ENCODE peak calls at places on chromosome 22, in ten cellular contexts. Y is endothelial cell; M is activated T-cell treated with anti-CD3 and anti-CD28 coated beads for 4 hours; C is skeletal muscle cell; R is GM20000; A is neural progenitor cell; X is activated T-helper 9 cell treated with anti-CD3 and anti-CD28 coated beads, Interleukin-2, amount 50 U/mL, for 16 hours; V is occipital lobe; N is non-pigmented ciliary epithelial cell; H is NCI-H1105. Z is an unnamed sample.

GRCh38 chr22:27461470-27461869 is 340.1 kb downstream of the MN1 start:
- DNase-seq in C (peak), H (no peak), M (no peak), V (no peak), N (peak), Y (peak), R (no peak), X (no peak), A (peak), Z (peak)

GRCh38 chr22:45262931-45263789 is 21.6 kb upstream of the UPK3A start:
- DNase-seq in V (no peak), X (no peak), M (no peak), R (peak), Y (no peak), A (no peak), C (no peak), N (no peak), H (no peak), Z (no peak)

GRCh38 chr22:49573109-49573765 is 254.4 kb downstream of the BRD1 start:
- DNase-seq in M (no peak), N (no peak), V (no peak), A (no peak), C (no peak), H (no peak), X (no peak), R (no peak), Y (no peak), Z (no peak)

GRCh38 chr22:29914165-29914564 is 31.2 kb downstream of the MTMR3 start:
- DNase-seq in Y (no peak), N (peak), V (no peak), H (no peak), X (no peak), R (no peak), M (no peak), C (peak), A (no peak), Z (peak)

GRCh38 chr22:25202290-25202921 is 2.7 kb downstream of the CRYBB3 start:
- DNase-seq in M (peak), Y (peak), R (peak), C (peak), N (no peak), V (peak), H (peak), A (peak), X (peak), Z (peak)

GRCh38 chr22:22604326-22605073 is 39.9 kb upstream of the GGTLC2 start:
- DNase-seq in X (no peak), A (no peak), R (no peak), N (no peak), Y (no peak), H (no peak), V (no peak), M (no peak), C (no peak), Z (no peak)

GRCh38 chr22:44109417-44109816 is 71.3 kb upstream of the PARVG start:
- DNase-seq in Y (no peak), R (no peak), N (no peak), C (no peak), H (no peak), X (no peak), A (no peak), V (no peak), M (no peak), Z (no peak)

GRCh38 chr22:17264321-17265052 is 45.3 kb upstream of the ADA2 start:
- DNase-seq in R (no peak), C (peak), A (peak), M (no peak), X (no peak), V (no peak), H (no peak), N (no peak), Y (peak), Z (peak)

GRCh38 chr22:24304067-24304675 is 33.5 kb downstream of the SPECC1L start:
- DNase-seq in A (no peak), V (no peak), M (no peak), H (no peak), X (no peak), R (no peak), C (no peak), Y (no peak), N (no peak), Z (no peak)

GRCh38 chr22:47194476-47195155 is 432.2 kb downstream of the TBC1D22A start:
- DNase-seq in H (no peak), A (no peak), Y (no peak), R (no peak), N (no peak), X (no peak), V (no peak), M (no peak), C (no peak), Z (no peak)

GRCh38 chr22:31969789-31970489 is 25.6 kb downstream of the YWHAH start:
- DNase-seq in A (peak), N (no peak), X (peak), V (peak), C (no peak), H (peak), Y (peak), M (peak), R (peak), Z (peak)

GRCh38 chr22:46117206-46118199 is 32.8 kb upstream of the PPARA start:
- DNase-seq in Y (no peak), C (no peak), V (no peak), M (no peak), X (no peak), N (no peak), R (no peak), H (no peak), A (no peak), Z (no peak)

GRCh38 chr22:49749885-49750510 is 77.7 kb downstream of the BRD1 start:
- DNase-seq in Y (no peak), N (no peak), H (no peak), A (no peak), X (no peak), C (no peak), R (peak), V (no peak), M (no peak), Z (no peak)

GRCh38 chr22:42990131-42990838 is 24.7 kb downstream of the PACSIN2 start:
- DNase-seq in C (peak), H (no peak), N (no peak), A (peak), V (no peak), X (no peak), M (no peak), R (no peak), Y (no peak), Z (peak)

GRCh38 chr22:40385041-40385782 is 14.8 kb downstream of the SGSM3 start:
- DNase-seq in N (no peak), A (no peak), X (no peak), C (no peak), V (no peak), Y (no peak), H (no peak), M (no peak), R (peak), Z (no peak)

GRCh38 chr22:17699696-17700330 is 61.3 kb downstream of the BCL2L13 start:
- DNase-seq in N (no peak), C (no peak), X (no peak), Y (no peak), V (no peak), H (no peak), M (no peak), A (no peak), R (no peak), Z (no peak)

GRCh38 chr22:43275545-43275981 is 67.6 kb downstream of the SCUBE1 start:
- DNase-seq in C (no peak), V (no peak), M (no peak), A (peak), R (no peak), X (no peak), N (no peak), Y (peak), H (no peak), Z (peak)

GRCh38 chr22:26679003-26679629 is 21.7 kb downstream of the MIAT start:
- DNase-seq in X (peak), H (peak), R (peak), A (peak), M (peak), N (no peak), Y (peak), C (peak), V (peak), Z (peak)

GRCh38 chr22:25762147-25762546 is 20.2 kb downstream of the MYO18B start:
- DNase-seq in C (no peak), H (no peak), Y (no peak), M (no peak), N (no peak), A (no peak), V (no peak), X (no peak), R (no peak), Z (no peak)

GRCh38 chr22:21632237-21632895 is at the start of gene CCDC116:
- DNase-seq in H (no peak), A (peak), Y (no peak), X (peak), M (peak), V (no peak), R (no peak), C (no peak), N (no peak), Z (no peak)

GRCh38 chr22:19693581-19693980 is 20.7 kb upstream of the SEPTIN5 start:
- DNase-seq in H (no peak), C (no peak), M (no peak), A (no peak), X (no peak), R (no peak), V (no peak), Y (no peak), N (no peak), Z (no peak)

GRCh38 chr22:33785283-33785991 is 134.8 kb downstream of the LARGE1 start:
- DNase-seq in N (no peak), H (no peak), M (no peak), X (no peak), R (no peak), A (no peak), V (no peak), C (peak), Y (no peak), Z (peak)

GRCh38 chr22:46833228-46833627 is 70.8 kb downstream of the TBC1D22A start:
- DNase-seq in A (peak), R (no peak), H (no peak), M (no peak), X (no peak), V (no peak), Y (peak), C (no peak), N (no peak), Z (peak)

GRCh38 chr22:48485144-48486135 is 1342.2 kb downstream of the BRD1 start:
- DNase-seq in X (no peak), C (no peak), M (no peak), N (no peak), V (no peak), H (no peak), Y (no peak), A (no peak), R (no peak), Z (no peak)